ENCODE peak calls at places on chromosomes 1 and 21, in four cellular contexts. K is stomach, B is IMR-90, L is sigmoid colon. P is an unnamed sample. For H3K4me1, the result is how much of the 10 kb centered on the place peaks cover.

GRCh38 chr21:25496825-25497482 is 110.3 kb downstream of the MRPL39 start:
- DNase-seq in K (no peak), B (peak), L (no peak), P (no peak)

GRCh38 chr21:26679299-26679698 is 106.2 kb upstream of the CYYR1 start:
- DNase-seq in K (no peak), B (peak), L (no peak), P (no peak)

GRCh38 chr21:36478207-36478701 is 1.7 kb downstream of the CLDN14 start:
- DNase-seq in K (no peak), B (peak), L (no peak), P (no peak)

GRCh38 chr1:23743287-23744052 is at the start of gene ELOA:
- DNase-seq in K (peak), B (peak), L (peak), P (peak)

GRCh38 chr1:231310391-231310934 is 27.2 kb downstream of the EXOC8 start:
- DNase-seq in K (no peak), B (no peak), L (no peak), P (no peak)

GRCh38 chr1:183238071-183238470 is 52.0 kb downstream of the LAMC2 start:
- DNase-seq in K (no peak), B (peak), L (no peak), P (no peak)

GRCh38 chr1:180926164-180926981 is 13.7 kb downstream of the KIAA1614 start:
- DNase-seq in K (no peak), B (peak), L (peak), P (peak)

GRCh38 chr1:28740118-28740517 is 3.4 kb downstream of the YTHDF2 start:
- DNase-seq in K (no peak), B (no peak), L (no peak), P (no peak)

GRCh38 chr1:94623560-94624148 is 82.1 kb upstream of the F3 start:
- DNase-seq in K (no peak), B (no peak), L (no peak), P (no peak)

GRCh38 chr1:187001198-187001904 is 172.6 kb downstream of the PLA2G4A start:
- DNase-seq in K (no peak), B (peak), L (no peak), P (no peak)

GRCh38 chr21:34814529-34814951 is 145.7 kb downstream of the CLIC6 start:
- DNase-seq in K (no peak), B (no peak), L (no peak), P (no peak)

GRCh38 chr1:18602533-18603211 is 28.0 kb upstream of the PAX7 start:
- DNase-seq in K (no peak), B (no peak), L (no peak), P (no peak)

GRCh38 chr1:41758490-41758889 is 160.2 kb downstream of the HIVEP3 start:
- DNase-seq in K (no peak), B (no peak), L (no peak), P (no peak)

GRCh38 chr1:204104331-204105222 is 31.7 kb downstream of the SOX13 start:
- DNase-seq in K (peak), B (no peak), L (no peak), P (no peak)

GRCh38 chr1:168803696-168804510 is 74.9 kb upstream of the DPT start:
- DNase-seq in K (no peak), B (no peak), L (no peak), P (no peak)

GRCh38 chr1:22754106-22754768 is 43.6 kb downstream of the EPHB2 start:
- DNase-seq in K (no peak), B (peak), L (no peak), P (no peak)

GRCh38 chr1:246106342-246106763 is 400.7 kb downstream of the SMYD3 start:
- DNase-seq in K (no peak), B (no peak), L (no peak), P (no peak)

GRCh38 chr1:53219711-53220110 is 723 bp downstream of the CZIB start:
- DNase-seq in K (no peak), B (peak), L (no peak), P (no peak)

GRCh38 chr1:147603986-147604385 is 62.7 kb downstream of the BCL9 start:
- DNase-seq in K (no peak), B (no peak), L (no peak), P (no peak)

GRCh38 chr1:203316626-203317093 is 11.3 kb downstream of the BTG2 start:
- DNase-seq in K (peak), B (peak), L (peak), P (no peak)

GRCh38 chr1:153308540-153308939 is 4.2 kb downstream of the PGLYRP3 start:
- DNase-seq in K (no peak), B (no peak), L (no peak), P (no peak)

GRCh38 chr1:52904590-52905375 is 16.8 kb downstream of the ECHDC2 start:
- DNase-seq in K (peak), B (no peak), L (no peak), P (peak)

GRCh38 chr1:94580367-94581115 is 39.0 kb upstream of the F3 start:
- DNase-seq in K (no peak), B (peak), L (no peak), P (no peak)

GRCh38 chr1:112904071-112904830 is 51.7 kb downstream of the SLC16A1 start:
- DNase-seq in K (no peak), B (peak), L (no peak), P (no peak)

GRCh38 chr1:178282949-178283367 is 189.1 kb downstream of the RASAL2 start:
- DNase-seq in K (no peak), B (peak), L (no peak), P (no peak)

DNA sequence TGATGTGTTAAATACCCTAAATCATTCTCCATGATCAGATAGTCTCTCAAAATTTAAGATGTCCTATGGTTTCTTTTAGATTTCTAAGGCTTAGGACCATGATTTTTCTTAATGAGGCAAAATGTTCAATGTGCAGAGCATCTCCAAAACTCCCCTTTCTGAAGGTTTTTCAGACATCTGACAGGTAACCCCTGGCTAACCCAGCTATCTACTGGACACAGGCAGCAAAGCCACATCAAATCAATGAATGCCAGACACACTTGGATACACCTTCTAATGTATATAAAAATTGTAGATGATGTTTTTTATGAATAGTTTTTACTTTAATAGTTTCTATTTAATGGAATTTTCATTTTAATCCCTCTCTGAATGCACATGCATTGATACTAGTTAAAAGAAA is 285.6 kb downstream of the GRIK1 start:
- DNase-seq in K (no peak), B (no peak), L (no peak), P (no peak)
- H3K4me3 ChIP-seq in K (no peak), B (no peak), L (no peak), P (no peak)

GRCh38 chr1:25799758-25800537 is at the start of gene SELENON:
- DNase-seq in K (peak), B (peak), L (peak), P (peak)
- TF ChIP-seq POLR2A in K (no peak), B (no peak), L (no peak), P (no peak)

DNA sequence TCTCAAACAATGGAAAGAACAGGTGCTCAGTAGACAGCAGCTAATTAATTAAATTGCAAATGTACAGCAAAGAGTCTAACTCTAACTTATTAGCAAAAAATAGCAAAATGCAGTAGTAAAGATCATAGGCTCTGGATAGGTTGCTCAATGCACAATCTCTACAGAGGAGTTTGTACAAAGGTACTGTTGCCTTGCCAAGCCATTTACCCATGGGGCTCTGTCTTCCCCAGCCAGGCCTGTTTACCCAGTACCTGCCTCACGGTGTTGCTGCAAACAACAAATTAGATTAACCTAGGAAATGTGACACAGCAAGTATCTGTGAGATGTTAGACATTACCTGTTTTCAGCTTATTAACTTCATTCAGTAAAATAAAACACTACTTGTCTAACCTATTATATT is 222.0 kb downstream of the DENND1B start:
- DNase-seq in K (no peak), B (no peak), L (no peak), P (no peak)
- H3K4me1 ChIP-seq in K (under half), B (under half), L (under half), P (under half)

GRCh38 chr1:154551474-154551873 is 7.0 kb downstream of the UBE2Q1 start:
- DNase-seq in K (no peak), B (no peak), L (no peak), P (no peak)

GRCh38 chr1:154552036-154552435 is 6.4 kb downstream of the UBE2Q1 start:
- DNase-seq in K (no peak), B (no peak), L (no peak), P (no peak)

GRCh38 chr1:154549371-154549770 is 9.1 kb downstream of the UBE2Q1 start:
- DNase-seq in K (no peak), B (no peak), L (no peak), P (no peak)

GRCh38 chr1:154550070-154550469 is 8.4 kb downstream of the UBE2Q1 start:
- DNase-seq in K (no peak), B (no peak), L (no peak), P (no peak)

GRCh38 chr1:154550657-154551056 is 7.8 kb downstream of the UBE2Q1 start:
- DNase-seq in K (no peak), B (no peak), L (no peak), P (no peak)
- H3K4me3 ChIP-seq in K (no peak), B (no peak), L (no peak), P (no peak)

GRCh38 chr1:154608522-154609294 is 722 bp upstream of the ADAR start:
- DNase-seq in K (peak), B (peak), L (peak), P (no peak)

GRCh38 chr1:154607084-154607747 is 770 bp downstream of the ADAR start:
- DNase-seq in K (no peak), B (peak), L (no peak), P (no peak)

GRCh38 chr1:154609398-154610380 is 1.7 kb upstream of the ADAR start:
- DNase-seq in K (no peak), B (peak), L (no peak), P (no peak)

GRCh38 chr1:154611150-154611865 is 3.3 kb upstream of the ADAR start:
- DNase-seq in K (no peak), B (no peak), L (no peak), P (no peak)

DNA sequence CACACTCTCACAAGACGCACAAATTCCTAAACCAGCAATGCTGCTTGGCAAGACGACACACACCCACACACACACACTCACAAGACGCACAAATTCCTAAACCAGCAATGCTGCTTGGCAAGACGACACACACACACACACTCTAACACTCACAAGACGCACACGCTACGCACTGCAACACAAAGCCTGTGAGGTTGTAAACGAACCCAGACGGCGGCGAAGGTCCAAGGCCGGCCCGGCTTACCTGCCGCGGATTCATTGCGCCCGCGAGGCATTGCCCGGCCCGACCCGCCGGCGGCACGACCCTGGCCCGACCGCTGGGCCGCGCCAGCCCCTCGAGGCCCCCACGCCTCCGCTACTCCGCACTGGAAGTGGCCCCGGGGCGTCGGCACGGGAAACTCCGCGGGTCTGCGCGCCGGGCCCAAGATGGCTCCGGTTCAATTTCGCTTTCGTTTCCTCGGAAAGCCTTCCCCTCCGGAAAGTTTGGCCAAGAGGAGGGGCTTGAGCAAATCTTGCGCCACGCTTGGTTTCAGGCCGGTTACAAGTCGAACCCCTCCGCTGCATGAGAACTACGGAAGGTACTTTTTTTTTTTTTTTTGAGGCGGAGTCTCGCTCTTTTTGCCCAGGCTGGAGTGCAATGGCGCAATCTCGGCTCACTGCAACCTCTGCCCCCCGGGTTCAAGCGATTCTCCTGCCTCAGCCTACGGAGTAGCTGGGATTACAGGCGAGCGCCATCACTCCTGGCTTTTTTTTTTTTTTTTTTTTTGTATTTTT is at the start of gene ADAR:
- DNase-seq in K (peak), B (peak), L (peak), P (peak)
- TF ChIP-seq POLR2A in K (no peak), B (no peak), L (peak), P (peak)

GRCh38 chr1:54390655-54391054 is 15.5 kb downstream of the SSBP3 start:
- DNase-seq in K (no peak), B (no peak), L (no peak), P (peak)

GRCh38 chr1:54392401-54392800 is 13.8 kb downstream of the SSBP3 start:
- DNase-seq in K (no peak), B (no peak), L (no peak), P (no peak)

GRCh38 chr1:54394104-54394503 is 12.1 kb downstream of the SSBP3 start:
- DNase-seq in K (no peak), B (no peak), L (no peak), P (no peak)

GRCh38 chr1:54395535-54395934 is 10.7 kb downstream of the SSBP3 start:
- DNase-seq in K (no peak), B (no peak), L (no peak), P (no peak)

DNA sequence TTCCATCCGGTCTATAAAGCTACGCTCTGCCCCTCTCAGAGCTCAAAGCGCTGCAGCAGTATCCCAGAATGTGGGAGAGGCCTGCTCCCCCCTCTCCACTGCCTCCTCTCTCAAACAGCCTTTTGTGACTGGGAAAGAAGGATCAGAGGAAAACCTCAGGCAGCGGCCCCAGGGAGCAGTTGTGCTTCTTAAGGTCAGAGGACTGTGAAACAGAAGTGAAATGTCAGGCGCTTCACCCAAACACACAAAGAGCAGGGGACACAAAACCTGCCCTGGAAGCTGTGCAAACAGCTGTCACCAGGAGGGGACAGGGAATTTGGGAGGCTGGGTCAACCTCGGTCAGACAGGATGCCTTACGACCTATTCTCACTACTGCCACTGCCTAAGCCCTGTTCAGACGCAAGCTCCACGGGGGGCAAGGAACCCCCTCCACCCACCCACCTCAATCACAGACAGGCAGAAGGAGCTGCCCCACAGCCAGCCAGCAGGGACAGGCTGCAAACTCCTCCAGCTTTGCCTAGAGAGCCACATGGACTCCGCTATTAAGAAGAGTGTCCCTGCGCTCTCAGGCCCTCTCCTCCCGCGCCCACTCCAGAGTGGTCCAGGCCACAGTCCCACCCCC is 14.6 kb downstream of the SSBP3 start:
- DNase-seq in K (no peak), B (no peak), L (no peak), P (no peak)
- H3K4me1 ChIP-seq in K (half or more), B (under half), L (under half), P (half or more)

GRCh38 chr1:43302226-43302625 is 1.4 kb downstream of the TIE1 start:
- DNase-seq in K (no peak), B (no peak), L (no peak), P (no peak)
- H3K4me3 ChIP-seq in K (no peak), B (no peak), L (peak), P (peak)

P was measured in gastrocnemius medialis.